ENCODE peak calls at places on chromosomes 13 and 19, in seven cellular contexts. Y is AG10803; L is WTC11; R is transverse colon; E is activated CD4-positive, alpha-beta T cell treated with anti-CD3 and anti-CD28 coated beads for 1 hour; P is activated CD8-positive, alpha-beta memory T cell treated with anti-CD3 and anti-CD28 coated beads, Interleukin-2, amount 50 U/mL, for 48 hours; I is lung microvascular endothelial cell. M is an unnamed sample.

GRCh38 chr19:37872383-37872782 is 34.0 kb downstream of the WDR87 start:
- DNase-seq in I (no peak), L (no peak), P (no peak), Y (no peak), R (no peak), E (no peak), M (no peak)

GRCh38 chr19:3335431-3336350 is 30.7 kb upstream of the NFIC start:
- DNase-seq in L (no peak), Y (peak), I (peak), P (no peak), E (no peak), R (peak), M (no peak)

GRCh38 chr19:50983625-50984292 is at the start of gene KLK7:
- DNase-seq in P (no peak), L (no peak), I (no peak), Y (no peak), E (no peak), R (no peak), M (no peak)

GRCh38 chr19:18650048-18650435 is 13.2 kb downstream of the KLHL26 start:
- DNase-seq in P (no peak), E (no peak), R (no peak), Y (peak), L (no peak), I (no peak), M (no peak)

GRCh38 chr19:11296264-11296663 is 304 bp downstream of the TSPAN16 start:
- DNase-seq in R (no peak), Y (peak), P (no peak), L (no peak), E (no peak), I (no peak), M (no peak)

GRCh38 chr19:49637865-49638350 is 2.0 kb downstream of the RRAS start:
- DNase-seq in L (peak), P (no peak), I (no peak), R (peak), Y (peak), E (no peak), M (peak)

GRCh38 chr13:44132710-44133109 is 240.9 kb upstream of the SERP2 start:
- DNase-seq in R (peak), P (no peak), Y (peak), L (no peak), I (peak), E (no peak), M (no peak)

GRCh38 chr13:41930154-41930553 is 30.8 kb downstream of the VWA8 start:
- DNase-seq in R (no peak), Y (no peak), L (no peak), E (no peak), I (no peak), P (no peak), M (no peak)

GRCh38 chr13:75864718-75865117 is 228.6 kb downstream of the LMO7 start:
- DNase-seq in I (no peak), P (no peak), Y (peak), L (no peak), E (no peak), R (no peak), M (no peak)

GRCh38 chr19:13492128-13492527 is 14.2 kb downstream of the CACNA1A start:
- DNase-seq in I (no peak), Y (peak), P (no peak), E (no peak), L (no peak), R (no peak), M (no peak)